ENCODE peak calls at places on chromosomes 7 and 10, in six cellular contexts. X is stomach, S is uterus, I is adrenal gland, J is bronchial epithelial cell, M is RWPE1. R is an unnamed sample.

GRCh38 chr10:9342865-9343450 is 1288.5 kb downstream of the GATA3 start:
- DNase-seq in X (no peak), J (peak), S (no peak), I (no peak), M (peak), R (no peak)

GRCh38 chr7:94698275-94698674 is 42.3 kb upstream of the SGCE start:
- DNase-seq in I (no peak), S (no peak), M (peak), J (peak), X (no peak), R (no peak)

GRCh38 chr10:90837486-90837885 is 20.4 kb downstream of the HTR7 start:
- DNase-seq in S (no peak), M (no peak), J (no peak), X (no peak), I (no peak), R (no peak)

GRCh38 chr10:11515596-11516418 is 95.6 kb downstream of the USP6NL start:
- DNase-seq in S (peak), X (peak), I (peak), J (peak), M (peak), R (no peak)

GRCh38 chr10:104391969-104392296 is 38.3 kb downstream of the CFAP58 start:
- DNase-seq in M (no peak), S (no peak), I (no peak), X (no peak), J (no peak), R (no peak)

GRCh38 chr10:91415816-91416215 is 5.7 kb downstream of the HECTD2 start:
- DNase-seq in X (no peak), J (no peak), M (no peak), I (no peak), S (no peak), R (no peak)

GRCh38 chr10:70656489-70656888 is 15.8 kb upstream of the ADAMTS14 start:
- DNase-seq in X (no peak), S (no peak), I (no peak), M (peak), J (peak), R (peak)

GRCh38 chr7:151426906-151427704 is 12.8 kb downstream of the CRYGN start:
- DNase-seq in M (no peak), I (no peak), J (no peak), S (no peak), X (no peak), R (no peak)

GRCh38 chr10:25113231-25114035 is 61.4 kb upstream of the GPR158 start:
- DNase-seq in J (peak), M (peak), S (peak), X (peak), I (peak), R (peak)

GRCh38 chr7:85469446-85469970 is 282.7 kb upstream of the SEMA3D start:
- DNase-seq in S (no peak), J (no peak), I (no peak), M (no peak), X (no peak), R (no peak)

GRCh38 chr7:2993868-2994267 is 49.8 kb downstream of the CARD11 start:
- DNase-seq in M (peak), J (no peak), X (peak), S (no peak), I (no peak), R (no peak)
- TF ChIP-seq CTCF in M (no peak), J (no peak), X (no peak), S (no peak), I (no peak), R (no peak)

DNA sequence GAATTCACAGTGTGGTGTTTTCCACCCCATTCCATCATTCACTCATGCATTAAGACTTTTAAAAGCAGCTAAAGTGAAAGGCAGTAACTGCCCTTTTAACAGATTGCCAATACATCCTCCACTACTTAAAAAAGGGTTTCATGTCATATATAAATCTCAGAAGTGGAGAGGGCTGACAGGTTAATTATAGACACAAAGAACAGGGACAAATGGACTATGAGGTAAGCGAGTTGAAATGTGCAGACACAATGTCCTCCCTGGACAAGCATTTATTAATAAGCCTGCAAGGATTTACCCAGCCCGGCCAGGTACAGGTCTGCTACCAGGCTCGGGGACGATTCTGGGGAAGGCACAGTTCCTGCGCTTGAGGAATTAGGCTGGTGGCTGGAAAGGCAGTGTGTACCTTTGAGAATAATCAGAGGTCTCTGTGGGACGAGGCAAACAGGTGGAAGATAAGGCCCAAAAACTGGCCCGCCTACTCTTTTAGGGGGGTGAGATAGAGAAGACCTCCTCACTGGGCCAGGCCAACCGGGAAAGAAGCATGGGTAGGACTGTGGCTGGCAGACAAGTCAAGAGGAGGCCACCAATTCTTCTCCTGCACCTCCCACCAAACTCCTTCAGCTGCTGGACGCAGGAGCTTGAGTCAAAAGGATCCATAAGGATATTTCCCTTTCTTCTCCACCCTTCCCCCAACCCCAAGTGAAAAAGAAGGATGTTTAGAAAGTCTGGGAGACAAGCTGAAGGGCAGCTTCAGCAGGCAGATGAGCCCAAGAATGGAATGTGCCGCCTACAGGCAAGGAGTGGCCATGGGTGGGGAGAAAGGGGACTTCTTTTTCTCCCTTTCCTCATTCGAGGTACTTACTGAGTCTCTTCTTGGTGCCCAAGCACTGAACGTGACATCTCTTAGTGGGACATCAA is 1.5 kb downstream of the PDLIM1 start:
- DNase-seq in X (no peak), I (no peak), M (peak), J (no peak), S (no peak), R (no peak)
- TF ChIP-seq CTCF in X (peak), I (no peak), M (no peak), J (peak), S (no peak), R (no peak)

DNA sequence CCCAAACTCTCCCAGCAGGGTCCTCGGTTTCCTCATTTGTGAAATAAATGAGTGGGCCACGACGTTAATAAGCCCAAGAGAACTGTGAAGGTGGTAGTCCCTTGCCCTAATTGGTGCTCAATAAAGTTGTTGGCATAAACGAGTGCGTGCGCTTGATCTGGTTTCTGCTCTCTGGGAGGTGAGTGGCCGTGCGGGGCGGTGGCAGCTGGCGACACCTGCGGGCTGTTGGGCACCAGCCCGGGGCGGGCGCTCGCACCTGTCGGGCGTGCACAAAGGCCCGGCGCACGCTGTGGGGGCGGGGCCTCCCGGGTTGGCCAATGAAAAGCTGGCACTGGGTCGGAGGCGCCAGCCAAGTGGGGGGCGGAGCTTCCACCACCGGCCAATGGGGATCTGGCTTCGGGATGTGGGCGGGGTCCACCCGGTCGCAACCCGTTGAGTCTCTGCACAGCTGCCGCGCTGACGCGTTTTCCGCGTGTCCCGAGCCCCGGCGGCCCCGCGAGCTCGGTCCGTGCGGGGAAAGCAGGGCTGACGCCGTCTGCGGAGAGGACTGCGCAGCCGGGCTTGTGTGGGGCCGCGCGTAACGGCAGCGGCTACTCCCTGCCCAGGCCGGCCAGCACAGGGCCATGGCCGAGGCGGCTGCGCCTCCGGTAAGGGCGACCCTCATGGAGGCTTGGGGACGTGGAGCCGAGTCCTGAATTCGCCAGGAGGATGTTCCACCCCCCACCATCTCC is 23.0 kb downstream of the ZNF783 start:
- DNase-seq in S (peak), I (peak), X (peak), M (peak), J (peak), R (peak)
- TF ChIP-seq CTCF in S (no peak), I (no peak), X (no peak), M (no peak), J (peak), R (no peak)

GRCh38 chr7:142483659-142484317 is 225.9 kb upstream of the PRSS58 start:
- DNase-seq in X (no peak), M (no peak), S (no peak), I (no peak), J (no peak), R (no peak)

GRCh38 chr7:142485617-142486226 is 227.9 kb upstream of the PRSS58 start:
- DNase-seq in J (no peak), X (no peak), S (no peak), I (no peak), M (no peak), R (no peak)

GRCh38 chr7:142482899-142483658 is 225.2 kb upstream of the PRSS58 start:
- DNase-seq in J (peak), S (no peak), I (no peak), X (peak), M (peak), R (no peak)

GRCh38 chr7:142478479-142479220 is 220.8 kb upstream of the PRSS58 start:
- DNase-seq in X (no peak), J (peak), M (peak), S (no peak), I (no peak), R (no peak)

GRCh38 chr7:142481548-142481947 is 223.7 kb upstream of the PRSS58 start:
- DNase-seq in J (no peak), I (no peak), X (no peak), M (no peak), S (no peak), R (no peak)
- TF ChIP-seq CTCF in J (no peak), I (no peak), X (no peak), M (no peak), S (no peak), R (peak)

DNA sequence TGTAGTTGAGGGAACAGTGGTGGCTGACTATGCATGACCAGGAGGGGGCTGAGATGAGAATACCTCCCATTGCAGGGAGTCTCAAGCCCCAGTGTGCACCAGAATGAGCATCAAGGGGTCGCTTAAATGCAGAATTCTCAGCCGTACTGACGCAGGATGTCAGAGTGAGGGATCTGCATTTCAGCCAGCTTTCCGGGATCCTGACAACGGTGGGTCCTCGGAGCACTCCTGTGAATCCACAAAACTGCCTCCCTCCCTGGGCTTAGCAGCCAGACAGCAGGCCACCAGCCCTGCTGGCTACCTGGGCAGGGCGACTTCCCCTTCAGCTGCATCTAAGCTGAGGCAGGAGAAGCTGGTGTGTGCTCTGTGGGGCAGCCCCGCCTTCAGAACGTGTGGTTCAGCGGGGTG is 21.8 kb upstream of the LOXL4 start:
- DNase-seq in M (no peak), J (no peak), I (no peak), X (no peak), S (no peak), R (no peak)
- TF ChIP-seq CTCF in M (no peak), J (no peak), I (no peak), X (no peak), S (no peak), R (no peak)

GRCh38 chr7:38318803-38319416 is 45.5 kb upstream of the TARP start:
- DNase-seq in J (peak), I (no peak), X (no peak), M (peak), S (peak), R (no peak)
- TF ChIP-seq CTCF in J (peak), I (peak), X (peak), M (peak), S (peak), R (peak)

R was measured in osteocyte.